ENCODE peak calls at places on chromosomes 11 and 22, in six cellular contexts. One of them, this sample, is unnamed. For H3K36me3, the result is how much of the 10 kb centered on the place peaks cover.

GRCh38 chr22:49404576-49405199 is 423.0 kb downstream of the BRD1 start:
- DNase-seq in transverse colon: no peak
- DNase-seq in kidney epithelial cell: no peak
- DNase-seq in prostate gland: no peak
- DNase-seq in bronchial epithelial cell: no peak
- DNase-seq in fibroblast of lung: no peak
- DNase-seq in this sample: no peak

GRCh38 chr11:291281-292210 is 2.6 kb downstream of the PGGHG start:
- DNase-seq in fibroblast of lung: no peak
- DNase-seq in bronchial epithelial cell: no peak
- DNase-seq in prostate gland: no peak
- DNase-seq in transverse colon: peak
- DNase-seq in kidney epithelial cell: no peak
- DNase-seq in this sample: no peak

GRCh38 chr11:8070417-8071101 is 10.5 kb upstream of the TUB start:
- DNase-seq in kidney epithelial cell: no peak
- DNase-seq in fibroblast of lung: peak
- DNase-seq in bronchial epithelial cell: peak
- DNase-seq in prostate gland: no peak
- DNase-seq in transverse colon: no peak
- DNase-seq in this sample: no peak

GRCh38 chr11:82355313-82355823 is 378.3 kb downstream of the FAM181B start:
- DNase-seq in kidney epithelial cell: no peak
- DNase-seq in transverse colon: no peak
- DNase-seq in prostate gland: no peak
- DNase-seq in fibroblast of lung: no peak
- DNase-seq in bronchial epithelial cell: no peak
- DNase-seq in this sample: no peak

GRCh38 chr11:103929168-103929903 is 107.1 kb upstream of the DDI1 start:
- DNase-seq in kidney epithelial cell: no peak
- DNase-seq in prostate gland: no peak
- DNase-seq in transverse colon: no peak
- DNase-seq in fibroblast of lung: no peak
- DNase-seq in bronchial epithelial cell: no peak
- DNase-seq in this sample: no peak

GRCh38 chr11:111528557-111528956 is 12.0 kb upstream of the LAYN start:
- DNase-seq in fibroblast of lung: no peak
- DNase-seq in prostate gland: no peak
- DNase-seq in kidney epithelial cell: no peak
- DNase-seq in transverse colon: no peak
- DNase-seq in bronchial epithelial cell: peak
- DNase-seq in this sample: no peak

GRCh38 chr11:75563978-75564552 is 2.0 kb downstream of the SERPINH1 start:
- DNase-seq in fibroblast of lung: peak
- DNase-seq in transverse colon: peak
- DNase-seq in bronchial epithelial cell: no peak
- DNase-seq in prostate gland: no peak
- DNase-seq in kidney epithelial cell: no peak
- DNase-seq in this sample: no peak

GRCh38 chr22:29762263-29762662 is 4.5 kb downstream of the ZMAT5 start:
- DNase-seq in transverse colon: no peak
- DNase-seq in prostate gland: no peak
- DNase-seq in kidney epithelial cell: no peak
- DNase-seq in bronchial epithelial cell: no peak
- DNase-seq in fibroblast of lung: no peak
- DNase-seq in this sample: no peak

GRCh38 chr11:68099474-68100405 is 21.4 kb downstream of the CHKA start:
- DNase-seq in kidney epithelial cell: no peak
- DNase-seq in bronchial epithelial cell: no peak
- DNase-seq in prostate gland: peak
- DNase-seq in fibroblast of lung: peak
- DNase-seq in transverse colon: peak
- DNase-seq in this sample: no peak

GRCh38 chr11:67644042-67644441 is 4.5 kb upstream of the TBX10 start:
- DNase-seq in fibroblast of lung: no peak
- DNase-seq in bronchial epithelial cell: peak
- DNase-seq in prostate gland: no peak
- DNase-seq in kidney epithelial cell: no peak
- DNase-seq in transverse colon: no peak
- DNase-seq in this sample: no peak

GRCh38 chr11:115717215-115717584 is 213.0 kb upstream of the CADM1 start:
- DNase-seq in transverse colon: no peak
- DNase-seq in fibroblast of lung: no peak
- DNase-seq in kidney epithelial cell: no peak
- DNase-seq in bronchial epithelial cell: no peak
- DNase-seq in prostate gland: no peak
- DNase-seq in this sample: no peak

GRCh38 chr11:73196576-73196975 is 21.5 kb upstream of the P2RY2 start:
- DNase-seq in bronchial epithelial cell: no peak
- DNase-seq in transverse colon: peak
- DNase-seq in kidney epithelial cell: no peak
- DNase-seq in prostate gland: no peak
- DNase-seq in fibroblast of lung: no peak
- DNase-seq in this sample: no peak

GRCh38 chr11:115267228-115267627 is 237.0 kb downstream of the CADM1 start:
- DNase-seq in fibroblast of lung: no peak
- DNase-seq in prostate gland: no peak
- DNase-seq in transverse colon: no peak
- DNase-seq in kidney epithelial cell: no peak
- DNase-seq in bronchial epithelial cell: no peak
- DNase-seq in this sample: no peak

GRCh38 chr11:23151819-23152218 is 291.5 kb upstream of the CCDC179 start:
- DNase-seq in kidney epithelial cell: no peak
- DNase-seq in prostate gland: no peak
- DNase-seq in bronchial epithelial cell: peak
- DNase-seq in transverse colon: no peak
- DNase-seq in fibroblast of lung: no peak
- DNase-seq in this sample: no peak

GRCh38 chr11:111299111-111300026 is 1.0 kb downstream of the POU2AF3 start:
- DNase-seq in kidney epithelial cell: no peak
- DNase-seq in transverse colon: peak
- DNase-seq in prostate gland: peak
- DNase-seq in bronchial epithelial cell: no peak
- DNase-seq in fibroblast of lung: peak
- DNase-seq in this sample: peak

GRCh38 chr11:10066441-10066840 is 227.6 kb downstream of the SBF2 start:
- DNase-seq in prostate gland: no peak
- DNase-seq in fibroblast of lung: no peak
- DNase-seq in bronchial epithelial cell: no peak
- DNase-seq in kidney epithelial cell: no peak
- DNase-seq in transverse colon: no peak
- DNase-seq in this sample: no peak

GRCh38 chr11:109929308-109929707 is 163.9 kb upstream of the ZC3H12C start:
- DNase-seq in bronchial epithelial cell: no peak
- DNase-seq in fibroblast of lung: no peak
- DNase-seq in transverse colon: no peak
- DNase-seq in kidney epithelial cell: no peak
- DNase-seq in prostate gland: no peak
- DNase-seq in this sample: peak

GRCh38 chr11:111461460-111462240 is 50.5 kb downstream of the BTG4 start:
- DNase-seq in transverse colon: no peak
- DNase-seq in prostate gland: no peak
- DNase-seq in kidney epithelial cell: no peak
- DNase-seq in bronchial epithelial cell: no peak
- DNase-seq in fibroblast of lung: no peak
- DNase-seq in this sample: no peak

GRCh38 chr22:38429460-38430128 is 25.4 kb downstream of the KCNJ4 start:
- DNase-seq in kidney epithelial cell: no peak
- DNase-seq in transverse colon: no peak
- DNase-seq in fibroblast of lung: peak
- DNase-seq in prostate gland: no peak
- DNase-seq in bronchial epithelial cell: no peak
- DNase-seq in this sample: no peak

GRCh38 chr11:81092517-81092916 is 1641.1 kb downstream of the FAM181B start:
- DNase-seq in prostate gland: no peak
- DNase-seq in bronchial epithelial cell: no peak
- DNase-seq in fibroblast of lung: no peak
- DNase-seq in kidney epithelial cell: no peak
- DNase-seq in transverse colon: no peak
- DNase-seq in this sample: no peak

GRCh38 chr11:100681064-100681502 is 6.0 kb upstream of the ARHGAP42 start:
- DNase-seq in transverse colon: peak
- DNase-seq in prostate gland: peak
- DNase-seq in bronchial epithelial cell: peak
- DNase-seq in fibroblast of lung: peak
- DNase-seq in kidney epithelial cell: peak
- DNase-seq in this sample: peak

DNA sequence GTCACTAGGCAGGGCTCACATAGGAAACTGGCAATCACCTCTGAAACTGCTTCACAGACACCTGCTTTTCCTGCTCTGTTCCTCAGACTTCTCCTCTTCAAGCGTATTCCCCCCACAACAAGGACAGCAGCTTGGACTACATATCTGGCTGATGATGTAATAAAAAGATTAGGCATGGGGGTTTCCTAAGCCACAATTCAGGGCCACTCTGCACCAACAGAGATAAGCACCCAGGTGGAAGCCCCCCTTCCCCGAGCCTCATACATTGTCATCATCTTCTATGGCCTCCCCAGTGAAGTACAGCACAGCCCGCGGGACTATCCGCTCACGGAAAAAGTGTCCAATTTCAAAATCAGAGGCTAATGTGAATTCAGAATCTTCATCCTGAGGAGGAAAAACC is 25.0 kb upstream of the PHLDA2 start:
- DNase-seq in transverse colon: no peak
- DNase-seq in fibroblast of lung: no peak
- DNase-seq in prostate gland: no peak
- DNase-seq in kidney epithelial cell: no peak
- DNase-seq in bronchial epithelial cell: no peak
- DNase-seq in this sample: no peak
- H3K36me3 ChIP-seq in transverse colon: under half
- H3K36me3 ChIP-seq in fibroblast of lung: under half
- H3K36me3 ChIP-seq in prostate gland: under half
- H3K36me3 ChIP-seq in kidney epithelial cell: under half
- H3K36me3 ChIP-seq in bronchial epithelial cell: under half
- H3K36me3 ChIP-seq in this sample: under half

DNA sequence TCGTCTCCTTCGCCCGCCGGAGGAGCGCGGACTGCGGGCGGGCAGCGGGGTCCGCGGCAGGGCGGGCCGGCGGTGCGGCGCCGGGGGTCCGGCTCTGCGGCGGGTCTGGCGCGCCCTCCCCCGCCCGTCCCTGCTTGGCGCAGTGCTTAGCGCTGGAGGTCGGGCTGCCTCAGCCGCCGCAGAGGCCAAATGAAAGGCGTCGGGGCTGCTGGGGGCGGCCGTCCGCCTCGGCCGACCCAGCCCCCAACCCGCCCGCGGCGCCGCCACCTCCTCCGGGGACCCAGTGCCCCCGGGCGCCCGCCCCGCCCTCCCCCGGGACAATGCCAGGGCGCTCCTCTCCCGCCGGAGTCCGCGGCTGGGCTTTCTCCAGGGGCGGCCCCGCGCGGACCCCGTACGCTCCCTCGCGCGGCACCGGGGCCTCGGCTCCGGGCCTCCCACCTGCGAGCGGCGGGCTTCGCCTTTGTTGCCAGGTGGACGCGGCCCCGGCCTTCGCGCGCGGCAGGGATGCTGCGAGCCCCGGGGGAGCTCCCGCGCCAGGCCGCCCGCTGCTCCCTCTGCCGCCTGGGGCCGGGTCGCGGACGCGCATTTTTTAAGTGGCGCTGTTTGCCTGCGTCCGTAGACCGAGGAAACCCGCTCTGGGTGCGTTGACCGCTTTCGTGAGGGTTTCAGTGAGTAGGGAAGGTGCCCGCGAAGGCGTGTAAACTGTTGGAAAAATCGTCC is 575 bp downstream of the APLP2 start:
- DNase-seq in bronchial epithelial cell: peak
- DNase-seq in kidney epithelial cell: no peak
- DNase-seq in transverse colon: peak
- DNase-seq in fibroblast of lung: peak
- DNase-seq in prostate gland: peak
- DNase-seq in this sample: peak
- TF ChIP-seq CTCF in bronchial epithelial cell: peak
- TF ChIP-seq CTCF in kidney epithelial cell: no peak
- TF ChIP-seq CTCF in transverse colon: no peak
- TF ChIP-seq CTCF in fibroblast of lung: peak
- TF ChIP-seq CTCF in prostate gland: no peak
- TF ChIP-seq CTCF in this sample: no peak

GRCh38 chr11:11968511-11969280 is 39.7 kb downstream of the DKK3 start:
- DNase-seq in transverse colon: no peak
- DNase-seq in kidney epithelial cell: no peak
- DNase-seq in prostate gland: no peak
- DNase-seq in fibroblast of lung: peak
- DNase-seq in bronchial epithelial cell: no peak
- DNase-seq in this sample: no peak

GRCh38 chr11:11967669-11968510 is 40.5 kb downstream of the DKK3 start:
- DNase-seq in fibroblast of lung: no peak
- DNase-seq in bronchial epithelial cell: no peak
- DNase-seq in transverse colon: no peak
- DNase-seq in kidney epithelial cell: no peak
- DNase-seq in prostate gland: no peak
- DNase-seq in this sample: no peak

GRCh38 chr11:11972148-11972547 is 36.3 kb downstream of the DKK3 start:
- DNase-seq in prostate gland: no peak
- DNase-seq in transverse colon: no peak
- DNase-seq in bronchial epithelial cell: no peak
- DNase-seq in kidney epithelial cell: no peak
- DNase-seq in fibroblast of lung: no peak
- DNase-seq in this sample: no peak

GRCh38 chr11:11970556-11970955 is 37.9 kb downstream of the DKK3 start:
- DNase-seq in prostate gland: no peak
- DNase-seq in transverse colon: no peak
- DNase-seq in kidney epithelial cell: no peak
- DNase-seq in fibroblast of lung: no peak
- DNase-seq in bronchial epithelial cell: no peak
- DNase-seq in this sample: no peak

DNA sequence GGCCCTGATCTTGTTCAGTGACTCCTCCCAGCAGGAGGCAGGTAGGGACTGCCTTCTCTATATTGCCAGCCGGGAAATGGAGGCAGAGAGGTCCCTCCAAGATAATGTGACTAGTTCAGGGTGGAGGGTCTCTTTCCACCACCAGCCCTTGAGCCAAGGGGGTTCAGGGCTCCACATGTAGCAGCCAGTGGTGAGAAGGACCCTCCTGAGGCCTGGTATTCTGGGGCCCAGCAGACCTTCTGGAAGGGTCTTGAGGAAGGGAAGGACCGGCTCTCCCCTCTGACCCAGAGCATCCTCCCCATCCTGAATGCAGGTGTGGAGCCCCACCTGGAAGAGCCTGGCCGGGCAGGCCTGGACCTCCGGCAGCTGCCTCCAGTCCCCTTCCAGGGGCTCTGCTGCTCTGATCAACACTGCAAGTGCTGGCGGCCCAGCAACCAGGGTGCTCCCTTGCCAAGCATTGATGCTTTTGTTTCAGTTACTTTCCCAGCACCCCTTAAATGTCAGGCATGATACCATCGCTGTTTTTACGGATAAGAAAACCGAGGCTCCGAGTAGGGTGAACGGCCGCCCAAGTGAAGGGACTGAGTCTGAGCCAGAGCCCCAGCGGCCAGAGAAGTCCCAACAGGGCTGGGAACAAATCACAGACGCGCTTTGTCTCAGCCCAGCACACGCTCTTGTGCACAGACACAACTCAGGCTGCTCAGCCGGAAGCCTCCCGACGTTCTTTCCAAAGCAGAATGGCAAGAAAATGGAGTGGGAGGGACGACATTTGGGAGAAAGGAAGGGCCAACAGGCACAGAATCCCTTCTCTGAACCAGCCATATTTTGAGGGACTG is 38.8 kb downstream of the DKK3 start:
- DNase-seq in transverse colon: no peak
- DNase-seq in bronchial epithelial cell: no peak
- DNase-seq in kidney epithelial cell: no peak
- DNase-seq in fibroblast of lung: no peak
- DNase-seq in prostate gland: no peak
- DNase-seq in this sample: no peak
- H3K36me3 ChIP-seq in transverse colon: under half
- H3K36me3 ChIP-seq in bronchial epithelial cell: under half
- H3K36me3 ChIP-seq in kidney epithelial cell: under half
- H3K36me3 ChIP-seq in fibroblast of lung: under half
- H3K36me3 ChIP-seq in prostate gland: under half
- H3K36me3 ChIP-seq in this sample: under half

GRCh38 chr22:46214149-46214548 is 35.9 kb downstream of the CDPF1 start:
- DNase-seq in transverse colon: no peak
- DNase-seq in fibroblast of lung: no peak
- DNase-seq in bronchial epithelial cell: no peak
- DNase-seq in prostate gland: no peak
- DNase-seq in kidney epithelial cell: no peak
- DNase-seq in this sample: no peak
- TF ChIP-seq CTCF in transverse colon: no peak
- TF ChIP-seq CTCF in fibroblast of lung: no peak
- TF ChIP-seq CTCF in bronchial epithelial cell: no peak
- TF ChIP-seq CTCF in prostate gland: no peak
- TF ChIP-seq CTCF in kidney epithelial cell: no peak
- TF ChIP-seq CTCF in this sample: no peak

This sample was measured in gastrocnemius medialis.